ENCODE peak calls at places on chromosomes 16 and 17, in nine cellular contexts. Y, V, W, T, C, N, Z, B and P are unnamed samples.

GRCh38 chr16:11576427-11577289 is 10.1 kb downstream of the LITAF start:
- DNase-seq in Y (no peak), V (no peak), W (no peak), T (no peak), C (no peak), N (peak), Z (no peak), B (no peak), P (no peak)

GRCh38 chr17:7552621-7553051 is 3.8 kb downstream of the TNFSF12 start:
- DNase-seq in Y (no peak), V (no peak), W (no peak), T (no peak), C (no peak), N (no peak), Z (peak), B (no peak), P (no peak)

GRCh38 chr17:55632236-55632635 is 90.4 kb downstream of the TMEM100 start:
- DNase-seq in Y (no peak), V (no peak), W (no peak), T (no peak), C (no peak), N (no peak), Z (no peak), B (no peak), P (no peak)

GRCh38 chr17:9230346-9230745 is 209.0 kb downstream of the NTN1 start:
- DNase-seq in Y (peak), V (no peak), W (no peak), T (no peak), C (no peak), N (no peak), Z (no peak), B (no peak), P (no peak)

GRCh38 chr16:58366247-58367031 is 25.8 kb upstream of the GINS3 start:
- DNase-seq in Y (no peak), V (peak), W (peak), T (no peak), C (no peak), N (peak), Z (no peak), B (no peak), P (no peak)

GRCh38 chr17:5042152-5043022 is 7.2 kb upstream of the SLC52A1 start:
- DNase-seq in Y (no peak), V (no peak), W (no peak), T (no peak), C (no peak), N (no peak), Z (no peak), B (no peak), P (no peak)

GRCh38 chr16:85652431-85653221 is 36.1 kb downstream of the GINS2 start:
- DNase-seq in Y (peak), V (no peak), W (peak), T (peak), C (peak), N (no peak), Z (peak), B (peak), P (peak)

GRCh38 chr16:25210758-25211157 is 6.0 kb upstream of the AQP8 start:
- DNase-seq in Y (no peak), V (peak), W (peak), T (no peak), C (no peak), N (peak), Z (peak), B (no peak), P (no peak)

GRCh38 chr17:6304894-6305612 is 129.9 kb downstream of the AIPL1 start:
- DNase-seq in Y (no peak), V (no peak), W (no peak), T (no peak), C (no peak), N (no peak), Z (no peak), B (no peak), P (no peak)

GRCh38 chr16:86379505-86379846 is 130.9 kb upstream of the FOXF1 start:
- DNase-seq in Y (no peak), V (no peak), W (no peak), T (no peak), C (no peak), N (peak), Z (no peak), B (no peak), P (no peak)

GRCh38 chr17:82236142-82236971 is 7.5 kb downstream of the SLC16A3 start:
- DNase-seq in Y (no peak), V (no peak), W (peak), T (peak), C (peak), N (peak), Z (peak), B (peak), P (peak)

GRCh38 chr16:263944-264343 is 11.8 kb downstream of the RGS11 start:
- DNase-seq in Y (no peak), V (no peak), W (no peak), T (no peak), C (no peak), N (no peak), Z (no peak), B (no peak), P (no peak)

GRCh38 chr17:39666601-39667261 is 1.5 kb upstream of the PNMT start:
- DNase-seq in Y (no peak), V (no peak), W (no peak), T (no peak), C (peak), N (peak), Z (no peak), B (peak), P (no peak)

GRCh38 chr17:78748048-78748729 is 33.9 kb downstream of the CYTH1 start:
- DNase-seq in Y (no peak), V (no peak), W (no peak), T (no peak), C (no peak), N (no peak), Z (peak), B (no peak), P (no peak)

GRCh38 chr16:77212736-77213541 is 13.7 kb downstream of the SYCE1L start:
- DNase-seq in Y (no peak), V (no peak), W (peak), T (peak), C (no peak), N (no peak), Z (peak), B (peak), P (peak)

GRCh38 chr16:25097304-25097988 is 14.1 kb upstream of the LCMT1 start:
- DNase-seq in Y (no peak), V (peak), W (no peak), T (no peak), C (no peak), N (peak), Z (no peak), B (no peak), P (no peak)

GRCh38 chr16:3949946-3950342 is 69.4 kb upstream of the CREBBP start:
- DNase-seq in Y (no peak), V (no peak), W (no peak), T (no peak), C (no peak), N (no peak), Z (no peak), B (peak), P (no peak)

GRCh38 chr16:65574311-65574966 is 452.6 kb upstream of the CDH11 start:
- DNase-seq in Y (no peak), V (no peak), W (no peak), T (no peak), C (peak), N (no peak), Z (no peak), B (no peak), P (no peak)

GRCh38 chr16:5490499-5490898 is 392.9 kb upstream of the EEF2KMT start:
- DNase-seq in Y (no peak), V (no peak), W (peak), T (no peak), C (peak), N (no peak), Z (peak), B (peak), P (peak)

GRCh38 chr16:74724820-74725549 is 24.3 kb upstream of the MLKL start:
- DNase-seq in Y (peak), V (peak), W (no peak), T (no peak), C (peak), N (peak), Z (no peak), B (peak), P (no peak)

GRCh38 chr16:65409505-65409904 is 287.6 kb upstream of the CDH11 start:
- DNase-seq in Y (no peak), V (no peak), W (no peak), T (no peak), C (no peak), N (peak), Z (no peak), B (no peak), P (no peak)

GRCh38 chr17:64718058-64718457 is 56.0 kb upstream of the SMURF2 start:
- DNase-seq in Y (no peak), V (no peak), W (no peak), T (no peak), C (no peak), N (no peak), Z (no peak), B (no peak), P (peak)

GRCh38 chr17:31391496-31391949 is at the start of gene RAB11FIP4:
- DNase-seq in Y (no peak), V (no peak), W (peak), T (peak), C (no peak), N (no peak), Z (peak), B (peak), P (no peak)

GRCh38 chr16:56207421-56207820 is 16.1 kb downstream of the GNAO1 start:
- DNase-seq in Y (no peak), V (no peak), W (no peak), T (no peak), C (no peak), N (no peak), Z (no peak), B (no peak), P (no peak)